ENCODE peak calls at places on chromosome 20, in nine cellular contexts. One of them, this sample, is unnamed.
A peak's percentile ranks its signal among the peaks of the same experiment; 100 is the strongest.

GRCh38 chr20:63791497-63792156 is 39.4 kb downstream of the ZBTB46 start:
- DNase-seq in AG04450: no peak
- DNase-seq in astrocyte: no peak
- DNase-seq in HCT116: no peak
- DNase-seq in CD8-positive, alpha-beta memory T cell: no peak
- DNase-seq in heart right ventricle: peak; percentile 64
- DNase-seq in CD4-positive, CD25-positive, alpha-beta regulatory T cell: no peak
- DNase-seq in stomach: no peak
- DNase-seq in adipocyte: no peak
- DNase-seq in this sample: no peak

GRCh38 chr20:7285918-7286556 is 518.6 kb downstream of the BMP2 start:
- DNase-seq in AG04450: peak; percentile 23
- DNase-seq in astrocyte: peak; percentile 62
- DNase-seq in HCT116: peak; percentile 19
- DNase-seq in CD8-positive, alpha-beta memory T cell: no peak
- DNase-seq in heart right ventricle: peak; percentile 76
- DNase-seq in CD4-positive, CD25-positive, alpha-beta regulatory T cell: no peak
- DNase-seq in stomach: peak; percentile 79
- DNase-seq in adipocyte: peak; percentile 89
- DNase-seq in this sample: peak; percentile 7

GRCh38 chr20:3543901-3544507 is 73.2 kb downstream of the ATRN start:
- DNase-seq in AG04450: peak; percentile 26
- DNase-seq in astrocyte: peak; percentile 97
- DNase-seq in HCT116: no peak
- DNase-seq in CD8-positive, alpha-beta memory T cell: no peak
- DNase-seq in heart right ventricle: no peak
- DNase-seq in CD4-positive, CD25-positive, alpha-beta regulatory T cell: no peak
- DNase-seq in stomach: no peak
- DNase-seq in adipocyte: no peak
- DNase-seq in this sample: no peak

GRCh38 chr20:33310327-33310899 is 27.4 kb downstream of the BPIFB1 start:
- DNase-seq in AG04450: no peak
- DNase-seq in astrocyte: no peak
- DNase-seq in HCT116: no peak
- DNase-seq in CD8-positive, alpha-beta memory T cell: no peak
- DNase-seq in heart right ventricle: no peak
- DNase-seq in CD4-positive, CD25-positive, alpha-beta regulatory T cell: no peak
- DNase-seq in stomach: no peak
- DNase-seq in adipocyte: no peak
- DNase-seq in this sample: no peak

GRCh38 chr20:53743607-53744260 is 150.1 kb upstream of the ZNF217 start:
- DNase-seq in AG04450: no peak
- DNase-seq in astrocyte: no peak
- DNase-seq in HCT116: no peak
- DNase-seq in CD8-positive, alpha-beta memory T cell: no peak
- DNase-seq in heart right ventricle: no peak
- DNase-seq in CD4-positive, CD25-positive, alpha-beta regulatory T cell: no peak
- DNase-seq in stomach: no peak
- DNase-seq in adipocyte: no peak
- DNase-seq in this sample: no peak

GRCh38 chr20:62032606-62033368 is 32.9 kb downstream of the TAF4 start:
- DNase-seq in AG04450: no peak
- DNase-seq in astrocyte: no peak
- DNase-seq in HCT116: no peak
- DNase-seq in CD8-positive, alpha-beta memory T cell: no peak
- DNase-seq in heart right ventricle: no peak
- DNase-seq in CD4-positive, CD25-positive, alpha-beta regulatory T cell: no peak
- DNase-seq in stomach: no peak
- DNase-seq in adipocyte: peak; percentile 32
- DNase-seq in this sample: no peak

GRCh38 chr20:21702553-21703467 is 2.7 kb upstream of the PAX1 start:
- DNase-seq in AG04450: no peak
- DNase-seq in astrocyte: no peak
- DNase-seq in HCT116: no peak
- DNase-seq in CD8-positive, alpha-beta memory T cell: no peak
- DNase-seq in heart right ventricle: peak; percentile 25
- DNase-seq in CD4-positive, CD25-positive, alpha-beta regulatory T cell: no peak
- DNase-seq in stomach: no peak
- DNase-seq in adipocyte: peak; percentile 46
- DNase-seq in this sample: no peak

GRCh38 chr20:41655966-41656685 is 37.9 kb upstream of the CHD6 start:
- DNase-seq in AG04450: no peak
- DNase-seq in astrocyte: no peak
- DNase-seq in HCT116: no peak
- DNase-seq in CD8-positive, alpha-beta memory T cell: no peak
- DNase-seq in heart right ventricle: no peak
- DNase-seq in CD4-positive, CD25-positive, alpha-beta regulatory T cell: no peak
- DNase-seq in stomach: no peak
- DNase-seq in adipocyte: no peak
- DNase-seq in this sample: no peak

GRCh38 chr20:43442310-43442880 is 15.3 kb upstream of the SRSF6 start:
- DNase-seq in AG04450: no peak
- DNase-seq in astrocyte: no peak
- DNase-seq in HCT116: no peak
- DNase-seq in CD8-positive, alpha-beta memory T cell: no peak
- DNase-seq in heart right ventricle: no peak
- DNase-seq in CD4-positive, CD25-positive, alpha-beta regulatory T cell: no peak
- DNase-seq in stomach: no peak
- DNase-seq in adipocyte: no peak
- DNase-seq in this sample: no peak

GRCh38 chr20:17137692-17138091 is 89.1 kb upstream of the PCSK2 start:
- DNase-seq in AG04450: no peak
- DNase-seq in astrocyte: no peak
- DNase-seq in HCT116: no peak
- DNase-seq in CD8-positive, alpha-beta memory T cell: no peak
- DNase-seq in heart right ventricle: no peak
- DNase-seq in CD4-positive, CD25-positive, alpha-beta regulatory T cell: no peak
- DNase-seq in stomach: no peak
- DNase-seq in adipocyte: no peak
- DNase-seq in this sample: no peak

GRCh38 chr20:34986311-34987287 is 30.9 kb downstream of the MYH7B start:
- DNase-seq in AG04450: no peak
- DNase-seq in astrocyte: no peak
- DNase-seq in HCT116: no peak
- DNase-seq in CD8-positive, alpha-beta memory T cell: no peak
- DNase-seq in heart right ventricle: no peak
- DNase-seq in CD4-positive, CD25-positive, alpha-beta regulatory T cell: no peak
- DNase-seq in stomach: no peak
- DNase-seq in adipocyte: no peak
- DNase-seq in this sample: no peak

GRCh38 chr20:34983995-34984735 is 28.5 kb downstream of the MYH7B start:
- DNase-seq in AG04450: no peak
- DNase-seq in astrocyte: no peak
- DNase-seq in HCT116: no peak
- DNase-seq in CD8-positive, alpha-beta memory T cell: no peak
- DNase-seq in heart right ventricle: no peak
- DNase-seq in CD4-positive, CD25-positive, alpha-beta regulatory T cell: no peak
- DNase-seq in stomach: no peak
- DNase-seq in adipocyte: no peak
- DNase-seq in this sample: no peak

GRCh38 chr20:34985439-34986310 is 30.0 kb downstream of the MYH7B start:
- DNase-seq in AG04450: no peak
- DNase-seq in astrocyte: no peak
- DNase-seq in HCT116: no peak
- DNase-seq in CD8-positive, alpha-beta memory T cell: no peak
- DNase-seq in heart right ventricle: no peak
- DNase-seq in CD4-positive, CD25-positive, alpha-beta regulatory T cell: no peak
- DNase-seq in stomach: no peak
- DNase-seq in adipocyte: no peak
- DNase-seq in this sample: no peak

GRCh38 chr20:34983089-34983820 is 27.6 kb downstream of the MYH7B start:
- DNase-seq in AG04450: no peak
- DNase-seq in astrocyte: no peak
- DNase-seq in HCT116: no peak
- DNase-seq in CD8-positive, alpha-beta memory T cell: no peak
- DNase-seq in heart right ventricle: no peak
- DNase-seq in CD4-positive, CD25-positive, alpha-beta regulatory T cell: no peak
- DNase-seq in stomach: no peak
- DNase-seq in adipocyte: no peak
- DNase-seq in this sample: no peak

DNA sequence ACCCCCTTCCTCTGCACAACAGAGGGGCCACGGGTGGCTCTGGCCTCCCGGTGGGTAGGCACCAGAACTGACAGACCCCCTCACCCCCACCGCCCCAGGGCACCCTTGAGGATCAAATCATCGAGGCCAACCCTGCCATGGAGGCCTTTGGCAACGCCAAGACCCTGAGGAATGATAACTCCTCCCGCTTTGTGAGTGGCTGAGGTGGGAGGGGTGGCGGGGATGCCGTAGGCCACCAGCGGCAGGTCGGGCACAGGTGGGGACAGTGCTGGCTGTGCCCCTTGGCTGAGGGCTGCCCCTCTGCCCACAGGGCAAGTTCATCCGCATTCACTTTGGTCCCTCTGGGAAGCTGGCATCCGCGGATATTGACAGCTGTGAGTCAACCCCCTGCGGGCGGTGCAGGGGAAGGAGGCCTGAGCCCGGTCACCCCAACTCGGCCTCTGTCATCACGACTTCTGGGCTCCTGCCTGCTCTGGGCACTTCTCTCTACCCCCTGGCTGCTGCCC is 29.1 kb downstream of the MYH7B start:
- DNase-seq in AG04450: no peak
- DNase-seq in astrocyte: no peak
- DNase-seq in HCT116: no peak
- DNase-seq in CD8-positive, alpha-beta memory T cell: no peak
- DNase-seq in heart right ventricle: no peak
- DNase-seq in CD4-positive, CD25-positive, alpha-beta regulatory T cell: no peak
- DNase-seq in stomach: no peak
- DNase-seq in adipocyte: no peak
- DNase-seq in this sample: no peak
- H3K27me3 ChIP-seq in AG04450: peaks cover 16% of the 10 kb centered on the region
- H3K27me3 ChIP-seq in astrocyte: peaks cover 8% of the 10 kb centered on the region
- H3K27me3 ChIP-seq in HCT116: no peaks in the 10 kb centered on the region
- H3K27me3 ChIP-seq in CD8-positive, alpha-beta memory T cell: peaks cover 10% of the 10 kb centered on the region
- H3K27me3 ChIP-seq in heart right ventricle: no peaks in the 10 kb centered on the region
- H3K27me3 ChIP-seq in CD4-positive, CD25-positive, alpha-beta regulatory T cell: no peaks in the 10 kb centered on the region
- H3K27me3 ChIP-seq in stomach: no peaks in the 10 kb centered on the region
- H3K27me3 ChIP-seq in adipocyte: peaks cover 29% of the 10 kb centered on the region
- H3K27me3 ChIP-seq in this sample: peaks cover 6% of the 10 kb centered on the region

GRCh38 chr20:45409531-45410272 is 1.6 kb downstream of the DBNDD2 start:
- DNase-seq in AG04450: no peak
- DNase-seq in astrocyte: no peak
- DNase-seq in HCT116: no peak
- DNase-seq in CD8-positive, alpha-beta memory T cell: no peak
- DNase-seq in heart right ventricle: no peak
- DNase-seq in CD4-positive, CD25-positive, alpha-beta regulatory T cell: no peak
- DNase-seq in stomach: no peak
- DNase-seq in adipocyte: no peak
- DNase-seq in this sample: no peak
- H3K27me3 ChIP-seq in AG04450: no peaks in the 10 kb centered on the region
- H3K27me3 ChIP-seq in astrocyte: peaks cover 3% of the 10 kb centered on the region
- H3K27me3 ChIP-seq in HCT116: no peaks in the 10 kb centered on the region
- H3K27me3 ChIP-seq in CD8-positive, alpha-beta memory T cell: no peaks in the 10 kb centered on the region
- H3K27me3 ChIP-seq in heart right ventricle: no peaks in the 10 kb centered on the region
- H3K27me3 ChIP-seq in CD4-positive, CD25-positive, alpha-beta regulatory T cell: no peaks in the 10 kb centered on the region
- H3K27me3 ChIP-seq in stomach: no peaks in the 10 kb centered on the region
- H3K27me3 ChIP-seq in adipocyte: no peaks in the 10 kb centered on the region
- H3K27me3 ChIP-seq in this sample: no peaks in the 10 kb centered on the region

DNA sequence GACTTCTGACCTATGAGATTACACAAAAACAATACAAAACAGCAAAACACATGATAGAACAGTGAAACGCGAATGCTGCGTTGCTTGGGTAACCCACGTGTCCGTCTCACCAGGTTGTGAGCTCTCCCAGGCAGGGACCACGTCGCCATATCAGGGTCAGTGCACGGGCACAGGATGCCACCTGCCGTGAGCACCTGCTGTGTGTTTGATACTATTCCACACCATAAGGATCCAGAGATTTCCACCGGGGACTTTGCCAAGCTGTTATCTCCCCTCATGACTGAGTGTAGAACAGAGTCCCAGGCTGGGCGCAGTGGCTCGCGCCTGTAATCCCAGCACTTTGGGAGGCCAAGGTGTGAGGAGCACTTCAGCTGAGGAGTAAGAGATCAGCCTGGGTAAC is 288.0 kb downstream of the BMP7 start:
- DNase-seq in AG04450: no peak
- DNase-seq in astrocyte: no peak
- DNase-seq in HCT116: no peak
- DNase-seq in CD8-positive, alpha-beta memory T cell: no peak
- DNase-seq in heart right ventricle: no peak
- DNase-seq in CD4-positive, CD25-positive, alpha-beta regulatory T cell: no peak
- DNase-seq in stomach: no peak
- DNase-seq in adipocyte: no peak
- DNase-seq in this sample: no peak
- H3K27me3 ChIP-seq in AG04450: peaks cover 3% of the 10 kb centered on the region
- H3K27me3 ChIP-seq in astrocyte: peaks cover 24% of the 10 kb centered on the region
- H3K27me3 ChIP-seq in HCT116: no peaks in the 10 kb centered on the region
- H3K27me3 ChIP-seq in CD8-positive, alpha-beta memory T cell: peaks cover 5% of the 10 kb centered on the region
- H3K27me3 ChIP-seq in heart right ventricle: no peaks in the 10 kb centered on the region
- H3K27me3 ChIP-seq in CD4-positive, CD25-positive, alpha-beta regulatory T cell: peaks cover 5% of the 10 kb centered on the region
- H3K27me3 ChIP-seq in stomach: peaks cover 3% of the 10 kb centered on the region
- H3K27me3 ChIP-seq in adipocyte: peaks cover 71% of the 10 kb centered on the region
- H3K27me3 ChIP-seq in this sample: peaks cover 5% of the 10 kb centered on the region

DNA sequence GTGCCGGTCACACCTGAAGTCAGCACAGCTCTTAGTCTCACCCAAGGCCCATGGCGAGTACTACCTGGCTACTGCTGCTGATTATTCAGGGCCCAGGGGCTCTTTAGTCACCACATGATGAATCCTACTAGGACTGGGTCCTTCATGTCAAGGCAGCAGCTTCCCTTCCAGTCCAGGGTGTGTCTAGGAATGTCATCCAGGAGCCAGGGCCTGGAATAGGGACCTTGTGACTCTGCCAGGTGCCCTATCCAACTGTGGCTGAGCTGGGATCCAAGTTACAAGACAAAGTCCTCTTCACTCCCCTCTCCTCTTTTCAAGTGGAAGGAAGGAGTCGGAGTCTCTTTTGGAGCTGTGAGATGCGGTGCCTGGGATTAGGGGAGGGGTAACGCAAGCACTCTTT is 85.5 kb downstream of the CFAP61 start:
- DNase-seq in AG04450: no peak
- DNase-seq in astrocyte: no peak
- DNase-seq in HCT116: no peak
- DNase-seq in CD8-positive, alpha-beta memory T cell: no peak
- DNase-seq in heart right ventricle: no peak
- DNase-seq in CD4-positive, CD25-positive, alpha-beta regulatory T cell: no peak
- DNase-seq in stomach: no peak
- DNase-seq in adipocyte: no peak
- DNase-seq in this sample: no peak
- H3K27me3 ChIP-seq in AG04450: no peaks in the 10 kb centered on the region
- H3K27me3 ChIP-seq in astrocyte: no peaks in the 10 kb centered on the region
- H3K27me3 ChIP-seq in HCT116: no peaks in the 10 kb centered on the region
- H3K27me3 ChIP-seq in CD8-positive, alpha-beta memory T cell: no peaks in the 10 kb centered on the region
- H3K27me3 ChIP-seq in heart right ventricle: no peaks in the 10 kb centered on the region
- H3K27me3 ChIP-seq in CD4-positive, CD25-positive, alpha-beta regulatory T cell: no peaks in the 10 kb centered on the region
- H3K27me3 ChIP-seq in stomach: no peaks in the 10 kb centered on the region
- H3K27me3 ChIP-seq in adipocyte: no peaks in the 10 kb centered on the region
- H3K27me3 ChIP-seq in this sample: peaks cover 2% of the 10 kb centered on the region

GRCh38 chr20:51095755-51096509 is 73.0 kb upstream of the KCNG1 start:
- DNase-seq in AG04450: no peak
- DNase-seq in astrocyte: peak; percentile 6
- DNase-seq in HCT116: no peak
- DNase-seq in CD8-positive, alpha-beta memory T cell: no peak
- DNase-seq in heart right ventricle: no peak
- DNase-seq in CD4-positive, CD25-positive, alpha-beta regulatory T cell: no peak
- DNase-seq in stomach: no peak
- DNase-seq in adipocyte: no peak
- DNase-seq in this sample: no peak
- H3K27me3 ChIP-seq in AG04450: peaks cover 53% of the 10 kb centered on the region
- H3K27me3 ChIP-seq in astrocyte: peaks cover 57% of the 10 kb centered on the region
- H3K27me3 ChIP-seq in HCT116: peaks cover 53% of the 10 kb centered on the region
- H3K27me3 ChIP-seq in CD8-positive, alpha-beta memory T cell: peaks cover 11% of the 10 kb centered on the region
- H3K27me3 ChIP-seq in heart right ventricle: no peaks in the 10 kb centered on the region
- H3K27me3 ChIP-seq in CD4-positive, CD25-positive, alpha-beta regulatory T cell: peaks cover 6% of the 10 kb centered on the region
- H3K27me3 ChIP-seq in stomach: no peaks in the 10 kb centered on the region
- H3K27me3 ChIP-seq in adipocyte: peaks cover 83% of the 10 kb centered on the region
- H3K27me3 ChIP-seq in this sample: peaks cover 16% of the 10 kb centered on the region